ENCODE peak calls at places on chromosome X, in five cellular contexts. One of them, this sample, is unnamed.

GRCh38 chrX:3717742-3718420 is 4.4 kb upstream of the PRKX start:
- DNase-seq in BJ: no peak
- DNase-seq in tibial artery: no peak
- DNase-seq in tibial nerve: no peak
- DNase-seq in AG09309: no peak
- DNase-seq in this sample: no peak

GRCh38 chrX:21813612-21814368 is 25.6 kb upstream of the MBTPS2 start:
- DNase-seq in BJ: no peak
- DNase-seq in tibial artery: no peak
- DNase-seq in tibial nerve: no peak
- DNase-seq in AG09309: no peak
- DNase-seq in this sample: no peak

GRCh38 chrX:40175416-40176255 is 77.9 kb upstream of the BCOR start:
- DNase-seq in BJ: no peak
- DNase-seq in tibial artery: peak
- DNase-seq in tibial nerve: no peak
- DNase-seq in AG09309: no peak
- DNase-seq in this sample: peak

GRCh38 chrX:101368800-101369199 is 17.2 kb downstream of the BTK start:
- DNase-seq in BJ: no peak
- DNase-seq in tibial artery: no peak
- DNase-seq in tibial nerve: no peak
- DNase-seq in AG09309: no peak
- DNase-seq in this sample: no peak

GRCh38 chrX:72367524-72367923 is 61.8 kb upstream of the CITED1 start:
- DNase-seq in BJ: no peak
- DNase-seq in tibial artery: no peak
- DNase-seq in tibial nerve: no peak
- DNase-seq in AG09309: no peak
- DNase-seq in this sample: no peak

GRCh38 chrX:42846741-42847140 is 68.8 kb upstream of the PPP1R2C start:
- DNase-seq in BJ: no peak
- DNase-seq in tibial artery: no peak
- DNase-seq in tibial nerve: no peak
- DNase-seq in AG09309: no peak
- DNase-seq in this sample: no peak

GRCh38 chrX:2707334-2707760 is 16.3 kb downstream of the CD99 start:
- DNase-seq in BJ: peak
- DNase-seq in tibial artery: peak
- DNase-seq in tibial nerve: peak
- DNase-seq in AG09309: no peak
- DNase-seq in this sample: peak

GRCh38 chrX:115367956-115368355 is 78.4 kb downstream of the LUZP4 start:
- DNase-seq in BJ: no peak
- DNase-seq in tibial artery: no peak
- DNase-seq in tibial nerve: no peak
- DNase-seq in AG09309: no peak
- DNase-seq in this sample: no peak

GRCh38 chrX:79270401-79270800 is 96.7 kb downstream of the ITM2A start:
- DNase-seq in BJ: no peak
- DNase-seq in tibial artery: peak
- DNase-seq in tibial nerve: no peak
- DNase-seq in AG09309: no peak
- DNase-seq in this sample: peak

GRCh38 chrX:132022863-132023116 is 312 bp upstream of the STK26 start:
- DNase-seq in BJ: no peak
- DNase-seq in tibial artery: no peak
- DNase-seq in tibial nerve: no peak
- DNase-seq in AG09309: no peak
- DNase-seq in this sample: no peak

GRCh38 chrX:132833373-132833772 is 125.1 kb downstream of the HS6ST2 start:
- DNase-seq in BJ: no peak
- DNase-seq in tibial artery: no peak
- DNase-seq in tibial nerve: no peak
- DNase-seq in AG09309: no peak
- DNase-seq in this sample: no peak

GRCh38 chrX:134580947-134581346 is 77.3 kb downstream of the PLAC1 start:
- DNase-seq in BJ: no peak
- DNase-seq in tibial artery: no peak
- DNase-seq in tibial nerve: no peak
- DNase-seq in AG09309: no peak
- DNase-seq in this sample: no peak

DNA sequence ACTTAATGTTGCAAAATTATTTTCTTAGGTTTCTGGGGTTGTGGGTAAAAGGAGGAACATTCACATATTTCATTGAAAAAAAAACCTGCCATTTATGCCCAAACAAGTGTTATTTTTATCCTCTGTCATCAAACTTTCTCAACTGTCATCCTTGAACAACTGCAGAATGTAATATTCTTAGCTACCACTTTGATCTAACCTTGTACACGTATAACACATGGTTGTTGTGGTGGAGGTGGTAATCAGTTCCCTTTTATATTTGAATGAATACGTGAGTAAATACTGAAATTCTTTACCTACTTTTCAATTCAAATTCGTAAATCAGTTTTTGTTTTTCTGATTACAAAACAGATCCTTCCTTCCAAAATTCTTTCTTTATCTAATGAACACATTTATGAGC is 3.8 kb upstream of the AMMECR1 start:
- DNase-seq in BJ: no peak
- DNase-seq in tibial artery: no peak
- DNase-seq in tibial nerve: no peak
- DNase-seq in AG09309: no peak
- DNase-seq in this sample: no peak
- H3K4me3 ChIP-seq in BJ: no peak
- H3K4me3 ChIP-seq in tibial artery: no peak
- H3K4me3 ChIP-seq in tibial nerve: no peak
- H3K4me3 ChIP-seq in AG09309: no peak
- H3K4me3 ChIP-seq in this sample: no peak

GRCh38 chrX:149539283-149540132 is 1.3 kb upstream of the EOLA1 start:
- DNase-seq in BJ: peak
- DNase-seq in tibial artery: peak
- DNase-seq in tibial nerve: peak
- DNase-seq in AG09309: peak
- DNase-seq in this sample: peak

GRCh38 chrX:149541521-149542047 is 772 bp downstream of the EOLA1 start:
- DNase-seq in BJ: no peak
- DNase-seq in tibial artery: no peak
- DNase-seq in tibial nerve: no peak
- DNase-seq in AG09309: no peak
- DNase-seq in this sample: peak

GRCh38 chrX:149540621-149541520 is at the start of gene EOLA1:
- DNase-seq in BJ: peak
- DNase-seq in tibial artery: peak
- DNase-seq in tibial nerve: peak
- DNase-seq in AG09309: peak
- DNase-seq in this sample: peak

DNA sequence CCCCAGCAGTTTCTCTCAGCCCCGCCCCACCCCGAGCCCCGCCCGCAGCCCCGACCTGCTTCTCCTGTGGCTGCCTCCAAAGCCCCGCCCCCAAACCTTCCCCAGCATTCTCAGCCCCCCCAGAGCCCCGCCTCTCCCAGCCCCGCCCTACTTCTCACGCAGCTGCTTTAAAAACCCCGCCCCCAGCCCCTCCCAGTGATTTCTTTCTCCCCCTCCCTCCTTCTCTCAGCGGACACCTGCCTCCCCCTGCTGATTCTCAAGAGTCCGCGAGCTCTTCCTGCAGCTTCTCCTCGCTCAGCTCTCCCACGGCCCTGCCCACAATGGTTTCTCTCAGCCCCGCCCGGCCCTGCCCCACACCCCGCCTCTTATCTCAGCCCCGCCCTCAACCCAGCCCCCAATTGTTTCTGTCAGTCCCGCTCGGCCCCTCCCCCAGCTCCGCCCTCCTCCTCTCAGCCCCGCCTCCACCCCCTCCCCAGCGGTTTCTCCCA is 635 bp upstream of the EOLA1 start:
- DNase-seq in BJ: no peak
- DNase-seq in tibial artery: peak
- DNase-seq in tibial nerve: peak
- DNase-seq in AG09309: peak
- DNase-seq in this sample: peak
- H3K4me3 ChIP-seq in BJ: peak
- H3K4me3 ChIP-seq in tibial artery: peak
- H3K4me3 ChIP-seq in tibial nerve: peak
- H3K4me3 ChIP-seq in AG09309: peak
- H3K4me3 ChIP-seq in this sample: no peak

GRCh38 chrX:940691-941090 is 271.8 kb downstream of the CRLF2 start:
- DNase-seq in BJ: no peak
- DNase-seq in tibial artery: no peak
- DNase-seq in tibial nerve: no peak
- DNase-seq in AG09309: no peak
- DNase-seq in this sample: no peak

GRCh38 chrX:943035-943434 is 269.4 kb downstream of the CRLF2 start:
- DNase-seq in BJ: no peak
- DNase-seq in tibial artery: no peak
- DNase-seq in tibial nerve: no peak
- DNase-seq in AG09309: no peak
- DNase-seq in this sample: no peak

GRCh38 chrX:937391-937790 is 275.1 kb downstream of the CRLF2 start:
- DNase-seq in BJ: no peak
- DNase-seq in tibial artery: no peak
- DNase-seq in tibial nerve: no peak
- DNase-seq in AG09309: no peak
- DNase-seq in this sample: no peak
- H3K4me3 ChIP-seq in BJ: peak
- H3K4me3 ChIP-seq in tibial artery: no peak
- H3K4me3 ChIP-seq in tibial nerve: no peak
- H3K4me3 ChIP-seq in AG09309: no peak
- H3K4me3 ChIP-seq in this sample: no peak

GRCh38 chrX:153727108-153727931 is 2.7 kb downstream of the ABCD1 start:
- DNase-seq in BJ: no peak
- DNase-seq in tibial artery: peak
- DNase-seq in tibial nerve: peak
- DNase-seq in AG09309: no peak
- DNase-seq in this sample: no peak
- H3K4me3 ChIP-seq in BJ: peak
- H3K4me3 ChIP-seq in tibial artery: peak
- H3K4me3 ChIP-seq in tibial nerve: peak
- H3K4me3 ChIP-seq in AG09309: peak
- H3K4me3 ChIP-seq in this sample: no peak

DNA sequence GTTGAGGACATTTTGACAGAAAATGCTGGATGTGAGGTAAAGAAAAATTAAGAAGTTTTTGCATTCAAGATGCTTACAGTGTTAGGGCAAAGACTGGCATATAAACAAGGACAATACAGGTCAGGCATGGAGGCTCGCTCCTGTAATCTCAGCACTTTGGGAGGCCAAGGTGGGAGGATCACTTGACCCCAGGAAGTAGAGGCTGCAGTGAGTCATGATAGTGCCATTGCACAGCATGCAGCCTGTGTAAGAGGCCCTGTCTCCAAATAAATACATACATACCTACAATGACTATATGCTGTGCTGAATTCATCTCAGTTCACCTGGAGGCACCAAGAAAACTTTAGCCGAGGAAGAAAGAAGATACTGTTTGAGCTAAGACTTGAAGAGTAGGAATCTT is 2.3 kb downstream of the MAGT1 start:
- DNase-seq in BJ: no peak
- DNase-seq in tibial artery: no peak
- DNase-seq in tibial nerve: no peak
- DNase-seq in AG09309: no peak
- DNase-seq in this sample: no peak
- H3K4me3 ChIP-seq in BJ: no peak
- H3K4me3 ChIP-seq in tibial artery: no peak
- H3K4me3 ChIP-seq in tibial nerve: no peak
- H3K4me3 ChIP-seq in AG09309: no peak
- H3K4me3 ChIP-seq in this sample: no peak

DNA sequence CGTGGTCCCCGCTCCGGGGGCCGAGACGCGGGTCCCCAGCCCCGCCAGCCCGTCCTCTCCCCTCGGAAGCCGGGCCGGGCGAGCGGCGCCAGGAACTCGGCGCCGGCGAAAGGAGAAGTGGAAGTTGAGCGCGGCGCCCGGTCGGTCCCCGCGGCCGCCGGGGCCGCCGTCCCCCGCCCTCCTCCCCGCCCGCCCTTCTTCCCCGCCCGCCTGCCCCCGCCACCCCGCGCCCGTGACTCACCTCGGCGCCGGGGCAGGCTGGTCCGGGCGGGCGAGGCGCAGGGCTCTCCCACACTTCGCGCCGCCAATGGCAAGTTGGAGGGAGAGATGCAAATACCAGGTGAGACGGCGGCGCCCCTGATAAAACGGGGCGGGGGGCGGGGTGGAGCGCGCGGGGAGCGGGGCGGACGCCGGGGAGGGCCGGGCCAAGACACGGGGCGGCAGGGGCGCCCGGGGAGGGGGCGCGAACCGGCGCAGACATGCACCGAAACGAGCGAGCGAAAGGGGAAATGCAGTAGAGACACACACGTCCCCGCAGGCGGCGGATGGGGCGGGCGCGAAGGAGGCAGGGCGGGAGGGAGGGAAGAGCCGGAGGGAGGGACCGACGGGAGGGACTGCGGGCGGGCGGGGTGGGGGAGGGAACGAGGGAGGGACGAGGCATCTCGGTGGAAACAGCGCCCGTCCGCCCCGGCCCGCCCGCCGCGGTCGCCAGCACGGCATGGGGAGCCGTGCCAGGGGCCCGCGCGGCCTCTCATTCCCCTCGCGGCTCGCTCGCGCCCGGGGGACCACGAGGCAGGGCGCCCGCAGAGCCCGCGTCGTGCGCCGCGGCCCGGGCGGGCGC is at the start of gene ELF4:
- DNase-seq in BJ: no peak
- DNase-seq in tibial artery: peak
- DNase-seq in tibial nerve: no peak
- DNase-seq in AG09309: no peak
- DNase-seq in this sample: no peak
- H3K4me3 ChIP-seq in BJ: peak
- H3K4me3 ChIP-seq in tibial artery: peak
- H3K4me3 ChIP-seq in tibial nerve: peak
- H3K4me3 ChIP-seq in AG09309: peak
- H3K4me3 ChIP-seq in this sample: peak

GRCh38 chrX:45850775-45851433 is 650.2 kb upstream of the DIPK2B start:
- DNase-seq in BJ: no peak
- DNase-seq in tibial artery: no peak
- DNase-seq in tibial nerve: no peak
- DNase-seq in AG09309: no peak
- DNase-seq in this sample: peak
- H3K4me3 ChIP-seq in BJ: peak
- H3K4me3 ChIP-seq in tibial artery: peak
- H3K4me3 ChIP-seq in tibial nerve: peak
- H3K4me3 ChIP-seq in AG09309: peak
- H3K4me3 ChIP-seq in this sample: peak

GRCh38 chrX:136764206-136764605 is 16.5 kb downstream of the ARHGEF6 start:
- DNase-seq in BJ: no peak
- DNase-seq in tibial artery: no peak
- DNase-seq in tibial nerve: no peak
- DNase-seq in AG09309: no peak
- DNase-seq in this sample: no peak
- H3K4me3 ChIP-seq in BJ: no peak
- H3K4me3 ChIP-seq in tibial artery: no peak
- H3K4me3 ChIP-seq in tibial nerve: no peak
- H3K4me3 ChIP-seq in AG09309: no peak
- H3K4me3 ChIP-seq in this sample: no peak